ENCODE peak calls at places on chromosomes 11 and 22, in five cellular contexts. T, I, B, O and A are unnamed samples.

GRCh38 chr11:124756033-124756752 is 4.1 kb upstream of the VSIG2 start:
- DNase-seq in T (no peak), B (no peak), O (no peak), I (no peak), A (no peak)

GRCh38 chr22:32558681-32559355 is 84.2 kb downstream of the FBXO7 start:
- DNase-seq in T (peak), B (peak), I (peak), O (no peak), A (no peak)

GRCh38 chr11:126282361-126282741 is 542 bp upstream of the TIRAP start:
- DNase-seq in I (peak), T (peak), B (peak), O (no peak), A (no peak)

GRCh38 chr11:27263046-27263445 is 100.0 kb downstream of the CCDC34 start:
- DNase-seq in I (no peak), B (no peak), T (no peak), O (no peak), A (no peak)

GRCh38 chr22:41264408-41264941 is 21.5 kb downstream of the RANGAP1 start:
- DNase-seq in T (no peak), O (no peak), I (no peak), B (peak), A (no peak)

GRCh38 chr11:123577081-123577598 is 77.3 kb downstream of the SCN3B start:
- DNase-seq in O (no peak), I (no peak), B (peak), T (peak), A (no peak)

GRCh38 chr11:124798991-124799383 is 1.2 kb downstream of the MSANTD2 start:
- DNase-seq in T (no peak), I (no peak), O (peak), B (peak), A (peak)

GRCh38 chr11:10855295-10855694 is 2.6 kb downstream of the ZBED5 start:
- DNase-seq in B (no peak), I (no peak), T (no peak), O (no peak), A (no peak)

GRCh38 chr11:15819679-15820286 is 536.6 kb downstream of the SOX6 start:
- DNase-seq in I (peak), B (peak), O (peak), T (peak), A (no peak)

GRCh38 chr11:133162228-133162627 is 370.1 kb downstream of the OPCML start:
- DNase-seq in T (no peak), O (no peak), B (no peak), I (no peak), A (no peak)

GRCh38 chr11:11980841-11981308 is 27.6 kb downstream of the DKK3 start:
- DNase-seq in O (no peak), T (no peak), B (peak), I (no peak), A (no peak)

GRCh38 chr11:91730071-91730470 is 494.5 kb upstream of the FAT3 start:
- DNase-seq in B (no peak), O (no peak), T (no peak), I (no peak), A (no peak)

GRCh38 chr22:19554834-19555404 is 30.7 kb upstream of the CLDN5 start:
- DNase-seq in T (no peak), O (no peak), B (peak), I (peak), A (no peak)

GRCh38 chr22:23240639-23241389 is 60.5 kb downstream of the BCR start:
- DNase-seq in O (no peak), I (no peak), B (peak), T (peak), A (no peak)

GRCh38 chr22:19419464-19420178 is 11.9 kb downstream of the HIRA start:
- DNase-seq in B (no peak), I (no peak), O (no peak), T (no peak), A (no peak)

GRCh38 chr22:31846161-31847115 is 92.6 kb downstream of the DEPDC5 start:
- DNase-seq in B (peak), I (no peak), O (no peak), T (no peak), A (no peak)

GRCh38 chr22:47837703-47838102 is 1075.3 kb downstream of the TBC1D22A start:
- DNase-seq in B (peak), T (no peak), O (no peak), I (no peak), A (no peak)

GRCh38 chr11:17714356-17714854 is 5.0 kb upstream of the MYOD1 start:
- DNase-seq in T (peak), B (no peak), I (no peak), O (no peak), A (no peak)

GRCh38 chr22:30830907-30831306 is 136.2 kb downstream of the OSBP2 start:
- DNase-seq in I (no peak), T (peak), B (peak), O (peak), A (peak)

GRCh38 chr11:120034881-120035620 is 102.9 kb downstream of the TRIM29 start:
- DNase-seq in T (no peak), I (no peak), O (no peak), B (no peak), A (no peak)

GRCh38 chr11:114893329-114893728 is 215.0 kb downstream of the NXPE2 start:
- DNase-seq in B (no peak), I (no peak), T (no peak), O (no peak), A (no peak)

GRCh38 chr11:2650343-2650867 is 49.4 kb downstream of the KCNQ1OT1 start:
- DNase-seq in T (no peak), O (no peak), I (no peak), B (no peak), A (no peak)

GRCh38 chr11:70742553-70743291 is 344.4 kb downstream of the CTTN start:
- DNase-seq in B (no peak), T (no peak), O (no peak), I (no peak), A (no peak)

GRCh38 chr22:38735465-38736256 is 20.1 kb downstream of the SUN2 start:
- DNase-seq in I (no peak), T (no peak), O (no peak), B (no peak), A (no peak)

GRCh38 chr11:20008190-20008801 is 152.0 kb downstream of the DBX1 start:
- DNase-seq in T (no peak), I (no peak), O (no peak), B (no peak), A (no peak)

GRCh38 chr11:66886671-66887221 is 29.9 kb downstream of the LRFN4 start:
- DNase-seq in B (no peak), I (no peak), T (peak), O (no peak), A (no peak)

GRCh38 chr11:124793466-124794278 is 6.5 kb downstream of the MSANTD2 start:
- DNase-seq in O (no peak), B (peak), T (no peak), I (no peak), A (no peak)

GRCh38 chr11:17612221-17613188 is 65.4 kb downstream of the OTOG start:
- DNase-seq in I (no peak), O (no peak), B (no peak), T (no peak), A (no peak)

GRCh38 chr11:64007629-64008282 is 21.5 kb downstream of the OTUB1 start:
- DNase-seq in I (peak), T (peak), B (peak), O (no peak), A (no peak)
- H3K4me3 ChIP-seq in I (peak), T (peak), B (peak), O (no peak), A (peak)

GRCh38 chr11:72635931-72636330 is 38.3 kb downstream of the PDE2A start:
- DNase-seq in O (no peak), I (no peak), T (peak), B (no peak), A (no peak)
- TF ChIP-seq CTCF in O (no peak), I (no peak), T (no peak), B (no peak), A (no peak)

GRCh38 chr22:46278656-46279645 is 11.1 kb downstream of the TTC38 start:
- DNase-seq in I (no peak), B (no peak), T (no peak), O (no peak), A (no peak)

GRCh38 chr22:46280063-46280817 is 12.4 kb downstream of the TTC38 start:
- DNase-seq in I (no peak), B (no peak), O (no peak), T (no peak), A (no peak)

GRCh38 chr22:46281866-46282678 is 14.3 kb downstream of the TTC38 start:
- DNase-seq in O (no peak), T (no peak), I (peak), B (no peak), A (no peak)

GRCh38 chr22:46276563-46276962 is 8.8 kb downstream of the TTC38 start:
- DNase-seq in O (no peak), B (no peak), I (no peak), T (no peak), A (no peak)

DNA sequence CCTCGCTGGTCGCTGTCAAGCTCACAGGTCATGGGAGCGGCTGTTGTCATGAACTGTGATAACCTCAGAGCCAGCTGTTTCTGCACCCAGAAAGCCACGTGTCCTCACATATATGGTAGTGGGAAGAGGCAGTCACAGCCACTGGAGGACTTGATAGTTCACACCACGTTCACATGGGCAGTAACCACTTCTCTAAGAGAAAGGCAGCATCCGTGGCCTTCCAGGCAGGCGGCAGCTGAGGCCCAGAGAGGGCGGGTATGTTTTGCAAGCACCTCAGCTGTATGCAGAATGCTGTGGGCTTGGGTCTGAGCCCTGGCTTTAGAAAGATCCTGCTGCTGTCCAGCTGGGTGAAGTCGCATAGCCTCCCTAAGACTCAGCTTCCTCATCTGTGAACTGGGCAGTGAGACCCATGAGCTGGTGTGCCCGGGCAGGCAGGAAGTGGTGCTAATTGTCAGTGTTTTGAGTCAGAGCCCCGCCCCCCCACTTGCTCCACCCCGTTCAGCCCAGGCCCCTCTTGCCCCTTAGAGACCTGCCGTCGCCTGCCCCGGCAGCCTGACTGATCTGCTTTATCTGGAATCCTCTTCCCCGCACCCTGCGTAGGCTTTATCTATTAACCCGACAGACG is 13.3 kb downstream of the TTC38 start:
- DNase-seq in B (no peak), T (no peak), I (peak), O (no peak), A (no peak)
- H3K4me3 ChIP-seq in B (no peak), T (no peak), I (no peak), O (no peak), A (no peak)

GRCh38 chr22:24437820-24438328 is 10.5 kb downstream of the ADORA2A start:
- DNase-seq in I (no peak), O (no peak), T (no peak), B (peak), A (no peak)
- TF ChIP-seq CTCF in I (no peak), O (peak), T (no peak), B (peak), A (peak)

DNA sequence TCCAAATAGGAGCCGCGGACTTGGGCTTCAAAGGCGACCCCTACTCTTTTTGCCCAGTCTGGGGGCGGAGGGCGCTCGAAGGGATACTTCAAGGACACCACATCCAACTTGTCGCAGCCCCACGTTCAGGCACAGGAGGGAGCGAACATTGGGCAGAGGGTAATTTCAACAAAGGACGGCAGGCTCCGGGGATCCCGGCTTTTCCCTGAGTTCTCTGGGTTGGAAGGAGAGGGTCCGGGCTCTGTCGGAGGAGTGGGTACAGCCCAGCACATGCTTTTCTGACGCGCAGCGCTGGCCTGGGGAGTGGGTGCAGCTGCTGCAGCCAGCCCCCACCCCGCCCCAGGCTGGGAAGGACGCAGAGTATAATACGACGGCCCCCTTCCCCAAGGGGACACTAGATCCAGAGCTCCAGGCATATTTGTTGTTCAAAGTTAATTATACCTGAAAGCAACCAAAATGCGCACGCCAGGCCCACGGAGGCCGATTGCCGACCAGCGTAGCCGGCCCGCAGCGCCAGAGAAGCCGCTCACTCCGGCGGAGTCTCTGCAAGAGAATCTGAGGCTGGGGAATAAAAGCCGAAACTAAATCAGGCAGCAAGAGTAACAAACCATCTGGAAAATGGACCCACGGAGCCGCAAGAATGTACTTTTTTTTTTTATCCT is 13.8 kb upstream of the PAX6 start:
- DNase-seq in I (no peak), B (no peak), O (no peak), T (no peak), A (no peak)
- H3K4me3 ChIP-seq in I (no peak), B (no peak), O (no peak), T (no peak), A (no peak)

GRCh38 chr11:86514453-86514852 is 139.8 kb downstream of the CCDC81 start:
- DNase-seq in I (no peak), B (no peak), T (no peak), O (no peak), A (no peak)
- TF ChIP-seq CTCF in I (no peak), B (no peak), T (no peak), O (no peak), A (no peak)

GRCh38 chr22:42946551-42947198 is 68.3 kb downstream of the PACSIN2 start:
- DNase-seq in T (no peak), B (peak), O (no peak), I (no peak), A (no peak)

GRCh38 chr22:42945736-42946135 is 69.2 kb downstream of the PACSIN2 start:
- DNase-seq in B (no peak), I (no peak), T (no peak), O (no peak), A (no peak)

GRCh38 chr22:42943981-42944380 is 71.0 kb downstream of the PACSIN2 start:
- DNase-seq in T (no peak), O (no peak), I (no peak), B (no peak), A (no peak)

GRCh38 chr22:42944409-42944808 is 70.5 kb downstream of the PACSIN2 start:
- DNase-seq in B (no peak), T (no peak), O (no peak), I (no peak), A (no peak)

GRCh38 chr22:42945027-42945426 is 69.9 kb downstream of the PACSIN2 start:
- DNase-seq in T (no peak), I (no peak), B (no peak), O (no peak), A (no peak)
- H3K4me3 ChIP-seq in T (no peak), I (no peak), B (no peak), O (no peak), A (no peak)

GRCh38 chr11:130405428-130405827 is 23.0 kb downstream of the ADAMTS8 start:
- DNase-seq in T (no peak), B (no peak), I (no peak), O (no peak), A (no peak)

GRCh38 chr11:130400793-130401483 is 27.5 kb downstream of the ADAMTS8 start:
- DNase-seq in B (peak), O (no peak), T (no peak), I (no peak), A (peak)

GRCh38 chr11:130404727-130405126 is 23.7 kb downstream of the ADAMTS8 start:
- DNase-seq in O (no peak), I (no peak), B (no peak), T (no peak), A (no peak)

GRCh38 chr11:130403967-130404366 is 24.4 kb downstream of the ADAMTS8 start:
- DNase-seq in T (no peak), I (no peak), B (no peak), O (no peak), A (no peak)

DNA sequence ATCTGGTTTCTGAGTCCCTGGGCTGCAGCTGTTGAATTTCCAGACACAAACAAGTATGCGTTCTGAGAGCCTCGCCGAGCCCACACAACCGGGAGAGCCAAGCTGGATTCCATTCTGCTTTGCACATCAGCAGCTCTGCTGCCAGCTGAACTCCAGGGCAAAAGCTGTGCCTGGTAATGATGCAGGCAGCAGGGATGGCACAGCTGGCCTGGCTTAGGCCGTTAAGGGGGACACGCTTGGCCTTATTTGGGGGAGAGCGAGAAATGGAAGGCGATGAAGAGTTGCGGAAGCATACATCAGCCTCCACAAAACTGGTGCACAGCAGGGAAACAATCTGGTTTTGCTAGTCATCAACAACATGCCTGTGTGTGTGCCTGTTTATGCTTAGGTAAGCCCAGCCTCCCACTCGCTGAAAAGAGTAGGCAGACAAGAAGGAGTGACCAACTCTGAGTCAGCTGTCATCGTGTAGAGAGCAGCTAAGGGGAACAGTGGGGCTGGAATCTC is 25.1 kb downstream of the ADAMTS8 start:
- DNase-seq in I (peak), B (peak), T (peak), O (no peak), A (peak)
- TF ChIP-seq CTCF in I (no peak), B (no peak), T (no peak), O (no peak), A (no peak)

GRCh38 chr11:82989628-82990404 is 81.9 kb downstream of the RAB30 start:
- DNase-seq in O (no peak), B (no peak), I (no peak), T (no peak), A (no peak)
- H3K4me3 ChIP-seq in O (no peak), B (no peak), I (no peak), T (no peak), A (no peak)